ENCODE peak calls at places on chromosomes 6 and 20, in seven cellular contexts. One of them, this sample, is unnamed.

GRCh38 chr6:15206887-15207286 is 39.0 kb upstream of the JARID2 start:
- DNase-seq in nephron progenitor cell: no peak
- DNase-seq in omental fat pad: no peak
- DNase-seq in choroid plexus epithelial cell: no peak
- DNase-seq in OCI-LY7: no peak
- DNase-seq in activated B cell treated with CpG ODN at 0.5 μM for 24 hours: no peak
- DNase-seq in right atrium auricular region: no peak
- DNase-seq in this sample: no peak

GRCh38 chr6:163935158-163935762 is 520.7 kb downstream of the QKI start:
- DNase-seq in nephron progenitor cell: no peak
- DNase-seq in omental fat pad: no peak
- DNase-seq in choroid plexus epithelial cell: peak; percentile 67
- DNase-seq in OCI-LY7: no peak
- DNase-seq in activated B cell treated with CpG ODN at 0.5 μM for 24 hours: no peak
- DNase-seq in right atrium auricular region: no peak
- DNase-seq in this sample: no peak

GRCh38 chr6:155130161-155130853 is 133.5 kb upstream of the CLDN20 start:
- DNase-seq in nephron progenitor cell: no peak
- DNase-seq in omental fat pad: no peak
- DNase-seq in choroid plexus epithelial cell: no peak
- DNase-seq in OCI-LY7: no peak
- DNase-seq in activated B cell treated with CpG ODN at 0.5 μM for 24 hours: no peak
- DNase-seq in right atrium auricular region: no peak
- DNase-seq in this sample: no peak

GRCh38 chr6:95249176-95249575 is 328.2 kb upstream of the MANEA start:
- DNase-seq in nephron progenitor cell: no peak
- DNase-seq in omental fat pad: no peak
- DNase-seq in choroid plexus epithelial cell: peak; percentile 87
- DNase-seq in OCI-LY7: no peak
- DNase-seq in activated B cell treated with CpG ODN at 0.5 μM for 24 hours: no peak
- DNase-seq in right atrium auricular region: no peak
- DNase-seq in this sample: no peak

GRCh38 chr6:474454-475185 is 83.1 kb downstream of the IRF4 start:
- DNase-seq in nephron progenitor cell: no peak
- DNase-seq in omental fat pad: no peak
- DNase-seq in choroid plexus epithelial cell: peak; percentile 46
- DNase-seq in OCI-LY7: peak; percentile 84
- DNase-seq in activated B cell treated with CpG ODN at 0.5 μM for 24 hours: peak; percentile 40
- DNase-seq in right atrium auricular region: no peak
- DNase-seq in this sample: no peak

GRCh38 chr6:117552618-117553017 is 49.7 kb downstream of the GOPC start:
- DNase-seq in nephron progenitor cell: no peak
- DNase-seq in omental fat pad: no peak
- DNase-seq in choroid plexus epithelial cell: peak; percentile 26
- DNase-seq in OCI-LY7: no peak
- DNase-seq in activated B cell treated with CpG ODN at 0.5 μM for 24 hours: no peak
- DNase-seq in right atrium auricular region: no peak
- DNase-seq in this sample: no peak

GRCh38 chr6:21240709-21241108 is 352.8 kb upstream of the SOX4 start:
- DNase-seq in nephron progenitor cell: no peak
- DNase-seq in omental fat pad: no peak
- DNase-seq in choroid plexus epithelial cell: peak; percentile 83
- DNase-seq in OCI-LY7: no peak
- DNase-seq in activated B cell treated with CpG ODN at 0.5 μM for 24 hours: no peak
- DNase-seq in right atrium auricular region: no peak
- DNase-seq in this sample: no peak

GRCh38 chr20:47629907-47630306 is 128.2 kb downstream of the NCOA3 start:
- DNase-seq in nephron progenitor cell: no peak
- DNase-seq in omental fat pad: no peak
- DNase-seq in choroid plexus epithelial cell: no peak
- DNase-seq in OCI-LY7: no peak
- DNase-seq in activated B cell treated with CpG ODN at 0.5 μM for 24 hours: no peak
- DNase-seq in right atrium auricular region: no peak
- DNase-seq in this sample: no peak

GRCh38 chr20:5996765-5997164 is 46.3 kb downstream of the MCM8 start:
- DNase-seq in nephron progenitor cell: no peak
- DNase-seq in omental fat pad: no peak
- DNase-seq in choroid plexus epithelial cell: no peak
- DNase-seq in OCI-LY7: peak; percentile 29
- DNase-seq in activated B cell treated with CpG ODN at 0.5 μM for 24 hours: no peak
- DNase-seq in right atrium auricular region: no peak
- DNase-seq in this sample: no peak

GRCh38 chr6:5045417-5045816 is 39.7 kb upstream of the PPP1R3G start:
- DNase-seq in nephron progenitor cell: no peak
- DNase-seq in omental fat pad: no peak
- DNase-seq in choroid plexus epithelial cell: no peak
- DNase-seq in OCI-LY7: no peak
- DNase-seq in activated B cell treated with CpG ODN at 0.5 μM for 24 hours: no peak
- DNase-seq in right atrium auricular region: no peak
- DNase-seq in this sample: no peak

GRCh38 chr6:111379302-111379701 is 103.7 kb downstream of the REV3L start:
- DNase-seq in nephron progenitor cell: no peak
- DNase-seq in omental fat pad: no peak
- DNase-seq in choroid plexus epithelial cell: no peak
- DNase-seq in OCI-LY7: no peak
- DNase-seq in activated B cell treated with CpG ODN at 0.5 μM for 24 hours: no peak
- DNase-seq in right atrium auricular region: no peak
- DNase-seq in this sample: no peak

GRCh38 chr20:29079769-29080690 is 2177.4 kb upstream of the DEFB115 start:
- DNase-seq in nephron progenitor cell: no peak
- DNase-seq in omental fat pad: no peak
- DNase-seq in choroid plexus epithelial cell: peak; percentile 70
- DNase-seq in OCI-LY7: no peak
- DNase-seq in activated B cell treated with CpG ODN at 0.5 μM for 24 hours: no peak
- DNase-seq in right atrium auricular region: no peak
- DNase-seq in this sample: no peak

GRCh38 chr6:56359201-56359899 is 112.0 kb upstream of the COL21A1 start:
- DNase-seq in nephron progenitor cell: peak; percentile 68
- DNase-seq in omental fat pad: no peak
- DNase-seq in choroid plexus epithelial cell: peak; percentile 87
- DNase-seq in OCI-LY7: peak; percentile 68
- DNase-seq in activated B cell treated with CpG ODN at 0.5 μM for 24 hours: no peak
- DNase-seq in right atrium auricular region: peak; percentile 84
- DNase-seq in this sample: peak; percentile 51

GRCh38 chr6:75296811-75297779 is 12.5 kb upstream of the TMEM30A start:
- DNase-seq in nephron progenitor cell: no peak
- DNase-seq in omental fat pad: no peak
- DNase-seq in choroid plexus epithelial cell: peak; percentile 82
- DNase-seq in OCI-LY7: peak; percentile 75
- DNase-seq in activated B cell treated with CpG ODN at 0.5 μM for 24 hours: no peak
- DNase-seq in right atrium auricular region: no peak
- DNase-seq in this sample: no peak

GRCh38 chr20:17928211-17928611 is 40.4 kb downstream of the SNX5 start:
- DNase-seq in nephron progenitor cell: no peak
- DNase-seq in omental fat pad: no peak
- DNase-seq in choroid plexus epithelial cell: no peak
- DNase-seq in OCI-LY7: no peak
- DNase-seq in activated B cell treated with CpG ODN at 0.5 μM for 24 hours: no peak
- DNase-seq in right atrium auricular region: peak; percentile 72
- DNase-seq in this sample: no peak

GRCh38 chr20:58153121-58153520 is 75.3 kb downstream of the ANKRD60 start:
- DNase-seq in nephron progenitor cell: no peak
- DNase-seq in omental fat pad: no peak
- DNase-seq in choroid plexus epithelial cell: no peak
- DNase-seq in OCI-LY7: no peak
- DNase-seq in activated B cell treated with CpG ODN at 0.5 μM for 24 hours: no peak
- DNase-seq in right atrium auricular region: no peak
- DNase-seq in this sample: no peak

GRCh38 chr6:158272324-158272723 is 39.9 kb upstream of the TULP4 start:
- DNase-seq in nephron progenitor cell: no peak
- DNase-seq in omental fat pad: no peak
- DNase-seq in choroid plexus epithelial cell: no peak
- DNase-seq in OCI-LY7: no peak
- DNase-seq in activated B cell treated with CpG ODN at 0.5 μM for 24 hours: no peak
- DNase-seq in right atrium auricular region: no peak
- DNase-seq in this sample: no peak

GRCh38 chr20:5044075-5044620 is 42.8 kb upstream of the SLC23A2 start:
- DNase-seq in nephron progenitor cell: no peak
- DNase-seq in omental fat pad: no peak
- DNase-seq in choroid plexus epithelial cell: no peak
- DNase-seq in OCI-LY7: peak; percentile 15
- DNase-seq in activated B cell treated with CpG ODN at 0.5 μM for 24 hours: no peak
- DNase-seq in right atrium auricular region: no peak
- DNase-seq in this sample: no peak

GRCh38 chr6:134195164-134195906 is 122.6 kb downstream of the SGK1 start:
- DNase-seq in nephron progenitor cell: no peak
- DNase-seq in omental fat pad: no peak
- DNase-seq in choroid plexus epithelial cell: peak; percentile 61
- DNase-seq in OCI-LY7: no peak
- DNase-seq in activated B cell treated with CpG ODN at 0.5 μM for 24 hours: no peak
- DNase-seq in right atrium auricular region: no peak
- DNase-seq in this sample: no peak

GRCh38 chr6:53464942-53465460 is 79.9 kb downstream of the GCLC start:
- DNase-seq in nephron progenitor cell: no peak
- DNase-seq in omental fat pad: peak; percentile 63
- DNase-seq in choroid plexus epithelial cell: peak; percentile 43
- DNase-seq in OCI-LY7: no peak
- DNase-seq in activated B cell treated with CpG ODN at 0.5 μM for 24 hours: no peak
- DNase-seq in right atrium auricular region: no peak
- DNase-seq in this sample: no peak

GRCh38 chr6:83311231-83311630 is 118.1 kb downstream of the RWDD2A start:
- DNase-seq in nephron progenitor cell: no peak
- DNase-seq in omental fat pad: no peak
- DNase-seq in choroid plexus epithelial cell: no peak
- DNase-seq in OCI-LY7: no peak
- DNase-seq in activated B cell treated with CpG ODN at 0.5 μM for 24 hours: no peak
- DNase-seq in right atrium auricular region: no peak
- DNase-seq in this sample: no peak

GRCh38 chr6:40713002-40713719 is 126.0 kb upstream of the LRFN2 start:
- DNase-seq in nephron progenitor cell: no peak
- DNase-seq in omental fat pad: no peak
- DNase-seq in choroid plexus epithelial cell: peak; percentile 57
- DNase-seq in OCI-LY7: no peak
- DNase-seq in activated B cell treated with CpG ODN at 0.5 μM for 24 hours: no peak
- DNase-seq in right atrium auricular region: no peak
- DNase-seq in this sample: no peak

DNA sequence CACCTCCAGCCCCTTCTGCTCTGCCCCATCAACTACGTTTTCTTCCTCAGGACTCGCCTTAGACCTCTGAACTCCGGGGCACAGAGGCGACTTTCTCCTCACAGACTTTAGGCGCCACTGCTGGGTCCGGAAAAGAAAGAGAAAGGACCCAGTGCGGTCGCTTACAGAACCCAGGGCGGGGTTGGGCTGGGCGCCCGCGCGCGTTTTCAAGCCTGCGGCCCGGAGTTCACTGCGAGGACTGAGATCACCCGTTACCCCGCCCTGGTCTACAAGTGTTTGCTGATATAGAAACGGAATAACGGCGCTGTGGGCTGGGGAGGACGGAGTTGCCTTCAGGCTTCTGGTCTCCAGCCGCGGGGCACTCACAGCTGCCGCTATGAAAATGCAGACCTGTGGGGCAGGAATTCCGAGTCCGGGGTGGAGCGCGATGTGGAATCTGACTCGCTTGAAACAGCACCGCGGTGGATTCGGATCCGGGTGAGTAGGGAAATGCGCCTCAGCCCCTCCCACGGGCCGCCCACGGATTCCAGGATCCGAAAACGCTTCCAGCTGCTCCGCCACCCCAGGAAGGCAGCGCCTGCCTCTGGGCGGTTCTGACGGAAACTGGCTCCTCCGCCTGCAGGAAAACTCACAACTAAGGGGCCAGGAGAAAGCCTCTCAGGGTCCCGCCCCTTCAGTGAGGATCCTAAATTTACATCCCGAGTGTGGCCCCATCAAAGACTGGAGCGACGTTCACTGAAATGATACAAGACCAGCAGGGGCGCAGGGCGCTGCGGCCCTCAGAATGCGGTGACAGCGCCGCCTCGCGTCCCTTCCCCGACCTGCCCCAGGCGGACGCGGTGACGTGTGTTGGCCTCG is 29.4 kb downstream of the HLA-F start:
- DNase-seq in nephron progenitor cell: peak; percentile 88
- DNase-seq in omental fat pad: peak; percentile 74
- DNase-seq in choroid plexus epithelial cell: peak; percentile 85
- DNase-seq in OCI-LY7: peak; percentile 90
- DNase-seq in activated B cell treated with CpG ODN at 0.5 μM for 24 hours: peak; percentile 80
- DNase-seq in right atrium auricular region: peak; percentile 94
- DNase-seq in this sample: peak; percentile 74
- TF ChIP-seq CTCF in nephron progenitor cell: peak; percentile 90
- TF ChIP-seq CTCF in omental fat pad: peak; percentile 21
- TF ChIP-seq CTCF in choroid plexus epithelial cell: peak; percentile 95
- TF ChIP-seq CTCF in OCI-LY7: peak; percentile 93
- TF ChIP-seq CTCF in activated B cell treated with CpG ODN at 0.5 μM for 24 hours: no peak
- TF ChIP-seq CTCF in right atrium auricular region: peak; percentile 92
- TF ChIP-seq CTCF in this sample: peak; percentile 93

GRCh38 chr20:53208110-53208908 is 236.2 kb downstream of the TSHZ2 start:
- DNase-seq in nephron progenitor cell: peak; percentile 26
- DNase-seq in omental fat pad: no peak
- DNase-seq in choroid plexus epithelial cell: no peak
- DNase-seq in OCI-LY7: peak; percentile 50
- DNase-seq in activated B cell treated with CpG ODN at 0.5 μM for 24 hours: no peak
- DNase-seq in right atrium auricular region: no peak
- DNase-seq in this sample: no peak
- TF ChIP-seq CTCF in nephron progenitor cell: no peak
- TF ChIP-seq CTCF in omental fat pad: no peak
- TF ChIP-seq CTCF in choroid plexus epithelial cell: no peak
- TF ChIP-seq CTCF in OCI-LY7: peak; percentile 76
- TF ChIP-seq CTCF in activated B cell treated with CpG ODN at 0.5 μM for 24 hours: no peak
- TF ChIP-seq CTCF in right atrium auricular region: no peak
- TF ChIP-seq CTCF in this sample: peak; percentile 24

GRCh38 chr6:160101262-160102205 is 20.1 kb upstream of the SLC22A1 start:
- DNase-seq in nephron progenitor cell: no peak
- DNase-seq in omental fat pad: no peak
- DNase-seq in choroid plexus epithelial cell: peak; percentile 70
- DNase-seq in OCI-LY7: no peak
- DNase-seq in activated B cell treated with CpG ODN at 0.5 μM for 24 hours: no peak
- DNase-seq in right atrium auricular region: no peak
- DNase-seq in this sample: no peak

GRCh38 chr6:160104821-160105517 is 16.6 kb upstream of the SLC22A1 start:
- DNase-seq in nephron progenitor cell: no peak
- DNase-seq in omental fat pad: no peak
- DNase-seq in choroid plexus epithelial cell: no peak
- DNase-seq in OCI-LY7: no peak
- DNase-seq in activated B cell treated with CpG ODN at 0.5 μM for 24 hours: no peak
- DNase-seq in right atrium auricular region: no peak
- DNase-seq in this sample: no peak

GRCh38 chr6:160102399-160102798 is 19.2 kb upstream of the SLC22A1 start:
- DNase-seq in nephron progenitor cell: no peak
- DNase-seq in omental fat pad: no peak
- DNase-seq in choroid plexus epithelial cell: no peak
- DNase-seq in OCI-LY7: no peak
- DNase-seq in activated B cell treated with CpG ODN at 0.5 μM for 24 hours: no peak
- DNase-seq in right atrium auricular region: no peak
- DNase-seq in this sample: no peak

GRCh38 chr6:160103825-160104100 is 17.9 kb upstream of the SLC22A1 start:
- DNase-seq in nephron progenitor cell: no peak
- DNase-seq in omental fat pad: no peak
- DNase-seq in choroid plexus epithelial cell: peak; percentile 26
- DNase-seq in OCI-LY7: no peak
- DNase-seq in activated B cell treated with CpG ODN at 0.5 μM for 24 hours: no peak
- DNase-seq in right atrium auricular region: no peak
- DNase-seq in this sample: no peak

GRCh38 chr6:160102956-160103824 is 18.4 kb upstream of the SLC22A1 start:
- DNase-seq in nephron progenitor cell: no peak
- DNase-seq in omental fat pad: no peak
- DNase-seq in choroid plexus epithelial cell: peak; percentile 51
- DNase-seq in OCI-LY7: peak; percentile 47
- DNase-seq in activated B cell treated with CpG ODN at 0.5 μM for 24 hours: no peak
- DNase-seq in right atrium auricular region: no peak
- DNase-seq in this sample: no peak
- TF ChIP-seq CTCF in nephron progenitor cell: peak; percentile 18
- TF ChIP-seq CTCF in omental fat pad: no peak
- TF ChIP-seq CTCF in choroid plexus epithelial cell: peak; percentile 60
- TF ChIP-seq CTCF in OCI-LY7: peak; percentile 76
- TF ChIP-seq CTCF in activated B cell treated with CpG ODN at 0.5 μM for 24 hours: no peak
- TF ChIP-seq CTCF in right atrium auricular region: peak; percentile 42
- TF ChIP-seq CTCF in this sample: peak; percentile 32

GRCh38 chr20:31440012-31440659 is at the start of gene DEFB123:
- DNase-seq in nephron progenitor cell: no peak
- DNase-seq in omental fat pad: no peak
- DNase-seq in choroid plexus epithelial cell: no peak
- DNase-seq in OCI-LY7: no peak
- DNase-seq in activated B cell treated with CpG ODN at 0.5 μM for 24 hours: no peak
- DNase-seq in right atrium auricular region: no peak
- DNase-seq in this sample: no peak
- TF ChIP-seq CTCF in nephron progenitor cell: no peak
- TF ChIP-seq CTCF in omental fat pad: no peak
- TF ChIP-seq CTCF in choroid plexus epithelial cell: peak; percentile 13
- TF ChIP-seq CTCF in OCI-LY7: peak; percentile 69
- TF ChIP-seq CTCF in activated B cell treated with CpG ODN at 0.5 μM for 24 hours: no peak
- TF ChIP-seq CTCF in right atrium auricular region: no peak
- TF ChIP-seq CTCF in this sample: no peak

This sample was measured in progenitor cell of endocrine pancreas.